ENCODE peak calls at places on chromosomes 7 and 10, in four cellular contexts. V, N, T and C are unnamed samples. For H3K9me3, the result is how much of the 10 kb centered on the place peaks cover.

GRCh38 chr7:30159153-30159552 is 24.4 kb downstream of the MTURN start:
- DNase-seq in N (no peak), V (no peak), T (peak), C (no peak)

GRCh38 chr10:118330295-118331076 is 11.6 kb downstream of the FAM204A start:
- DNase-seq in V (no peak), T (no peak), N (no peak), C (no peak)

GRCh38 chr10:21292763-21293517 is 232.5 kb downstream of the SKIDA1 start:
- DNase-seq in V (no peak), N (no peak), T (peak), C (peak)

GRCh38 chr10:3853547-3853989 is 68.6 kb upstream of the KLF6 start:
- DNase-seq in V (peak), T (peak), N (no peak), C (peak)

GRCh38 chr10:79929409-79929904 is 19.4 kb downstream of the SFTPD start:
- DNase-seq in N (peak), V (peak), T (peak), C (peak)

GRCh38 chr7:70787275-70787674 is 344.7 kb upstream of the GALNT17 start:
- DNase-seq in T (no peak), N (no peak), V (no peak), C (no peak)

GRCh38 chr10:112810651-112811215 is 139.3 kb upstream of the TCF7L2 start:
- DNase-seq in N (no peak), V (no peak), T (no peak), C (no peak)

GRCh38 chr10:63157845-63158624 is 24.9 kb downstream of the NRBF2 start:
- DNase-seq in V (no peak), T (peak), N (no peak), C (peak)

GRCh38 chr7:79453266-79453557 is 255 bp downstream of the MAGI2 start:
- DNase-seq in T (no peak), N (no peak), V (no peak), C (no peak)

GRCh38 chr7:25384820-25385560 is 156.7 kb upstream of the NPVF start:
- DNase-seq in V (no peak), T (no peak), N (no peak), C (no peak)

GRCh38 chr7:135966341-135967043 is 10.7 kb downstream of the MTPN start:
- DNase-seq in T (no peak), V (no peak), N (no peak), C (no peak)

GRCh38 chr7:23470290-23471089 is at the start of gene IGF2BP3:
- DNase-seq in T (peak), N (no peak), V (no peak), C (no peak)

GRCh38 chr10:122725768-122726167 is 26.1 kb upstream of the C10orf120 start:
- DNase-seq in T (no peak), V (no peak), N (no peak), C (no peak)

GRCh38 chr10:36148207-36148606 is 506.1 kb upstream of the FZD8 start:
- DNase-seq in T (no peak), N (no peak), V (no peak), C (no peak)

GRCh38 chr10:100568937-100569336 is 33.2 kb downstream of the HIF1AN start:
- DNase-seq in T (no peak), V (no peak), N (no peak), C (no peak)

GRCh38 chr10:124705021-124705740 is 39.0 kb downstream of the FAM53B start:
- DNase-seq in V (no peak), N (no peak), T (no peak), C (no peak)

GRCh38 chr7:47672267-47672920 is 90.5 kb upstream of the TNS3 start:
- DNase-seq in V (no peak), N (no peak), T (no peak), C (no peak)

GRCh38 chr7:92179393-92179924 is 517 bp upstream of the LRRD1 start:
- DNase-seq in T (no peak), V (no peak), N (no peak), C (peak)

GRCh38 chr10:69232736-69233135 is 12.6 kb downstream of the HKDC1 start:
- DNase-seq in N (peak), V (no peak), T (peak), C (no peak)

GRCh38 chr10:100677290-100677945 is 68.0 kb upstream of the PAX2 start:
- DNase-seq in T (no peak), V (no peak), N (no peak), C (no peak)

GRCh38 chr10:51156913-51157312 is 82.6 kb downstream of the PRKG1 start:
- DNase-seq in T (no peak), N (no peak), V (no peak), C (no peak)

GRCh38 chr10:51224610-51225230 is 150.4 kb downstream of the PRKG1 start:
- DNase-seq in N (no peak), T (no peak), V (no peak), C (no peak)

GRCh38 chr10:131159771-131160170 is 151.8 kb downstream of the TCERG1L start:
- DNase-seq in T (no peak), N (no peak), V (no peak), C (peak)

GRCh38 chr7:39271386-39271785 is 293.7 kb downstream of the POU6F2 start:
- DNase-seq in V (peak), T (peak), N (no peak), C (peak)

GRCh38 chr10:48287417-48288391 is 13.2 kb upstream of the FRMPD2 start:
- DNase-seq in T (peak), V (peak), N (no peak), C (peak)

GRCh38 chr7:100169147-100169850 is 882 bp upstream of the GAL3ST4 start:
- DNase-seq in T (no peak), V (no peak), N (no peak), C (no peak)

GRCh38 chr10:71696635-71697326 is 22.8 kb downstream of the C10orf105 start:
- DNase-seq in T (peak), N (peak), V (peak), C (peak)

GRCh38 chr7:155282671-155283070 is 15.0 kb upstream of the INSIG1 start:
- DNase-seq in N (no peak), V (no peak), T (no peak), C (peak)

GRCh38 chr7:30148951-30149459 is 14.2 kb downstream of the MTURN start:
- DNase-seq in T (peak), V (peak), N (no peak), C (no peak)

GRCh38 chr7:151744656-151745055 is 132.3 kb downstream of the PRKAG2 start:
- DNase-seq in V (no peak), N (no peak), T (no peak), C (no peak)

GRCh38 chr10:71548494-71548846 is 151.8 kb downstream of the CDH23 start:
- DNase-seq in N (no peak), V (no peak), T (no peak), C (no peak)

GRCh38 chr7:157853076-157853788 is 516.4 kb downstream of the DNAJB6 start:
- DNase-seq in T (no peak), V (no peak), N (no peak), C (no peak)
- H3K9me3 ChIP-seq in T (under half), V (under half), N (under half), C (under half)

GRCh38 chr7:130353196-130353595 is 8.6 kb downstream of the CPA5 start:
- DNase-seq in V (no peak), N (no peak), T (no peak), C (no peak)
- TF ChIP-seq CTCF in V (no peak), N (no peak), T (no peak), C (no peak)

DNA sequence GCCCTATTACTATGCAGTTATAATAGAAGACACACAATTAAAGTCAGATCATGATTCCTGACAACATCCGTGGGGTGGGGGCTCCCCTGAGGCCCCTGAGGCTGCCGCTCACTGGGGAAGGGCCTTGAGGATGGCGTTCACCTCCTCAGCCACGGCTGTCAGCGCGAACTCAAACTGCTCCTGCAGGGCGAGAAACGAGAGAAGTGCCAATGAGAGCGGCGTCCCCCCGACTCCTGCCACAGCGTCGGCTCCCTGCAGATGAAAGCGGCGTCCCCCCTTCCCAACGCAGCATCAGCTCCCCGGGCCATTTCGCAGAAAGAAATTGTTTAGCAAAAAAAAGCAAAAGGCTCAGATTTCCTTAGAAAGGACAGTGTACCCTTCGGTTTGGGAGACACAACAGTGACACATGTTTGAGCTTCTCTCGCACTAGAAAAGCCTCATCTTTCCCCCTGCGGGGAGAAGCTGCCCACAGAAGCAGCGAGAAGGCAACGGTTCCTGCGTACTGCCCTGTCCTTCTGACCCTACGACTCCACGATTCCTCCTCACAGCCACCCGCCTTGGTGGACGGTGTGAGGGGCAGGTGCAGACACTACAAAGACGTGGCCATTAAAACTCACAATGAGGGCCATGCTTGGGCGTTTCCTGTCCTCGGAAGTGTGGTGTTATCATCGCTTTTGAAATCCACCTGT is 203.9 kb downstream of the DNAJB6 start:
- DNase-seq in N (no peak), T (no peak), V (no peak), C (no peak)
- H3K9me3 ChIP-seq in N (under half), T (under half), V (under half), C (under half)

GRCh38 chr10:126459878-126460481 is 71.7 kb upstream of the ADAM12 start:
- DNase-seq in V (no peak), T (no peak), N (no peak), C (no peak)

GRCh38 chr10:126456632-126457031 is 68.4 kb upstream of the ADAM12 start:
- DNase-seq in T (no peak), N (no peak), V (no peak), C (no peak)

GRCh38 chr10:126458453-126458852 is 70.2 kb upstream of the ADAM12 start:
- DNase-seq in V (no peak), N (no peak), T (no peak), C (no peak)

GRCh38 chr10:126461289-126461688 is 73.0 kb upstream of the ADAM12 start:
- DNase-seq in T (no peak), N (no peak), V (no peak), C (no peak)

DNA sequence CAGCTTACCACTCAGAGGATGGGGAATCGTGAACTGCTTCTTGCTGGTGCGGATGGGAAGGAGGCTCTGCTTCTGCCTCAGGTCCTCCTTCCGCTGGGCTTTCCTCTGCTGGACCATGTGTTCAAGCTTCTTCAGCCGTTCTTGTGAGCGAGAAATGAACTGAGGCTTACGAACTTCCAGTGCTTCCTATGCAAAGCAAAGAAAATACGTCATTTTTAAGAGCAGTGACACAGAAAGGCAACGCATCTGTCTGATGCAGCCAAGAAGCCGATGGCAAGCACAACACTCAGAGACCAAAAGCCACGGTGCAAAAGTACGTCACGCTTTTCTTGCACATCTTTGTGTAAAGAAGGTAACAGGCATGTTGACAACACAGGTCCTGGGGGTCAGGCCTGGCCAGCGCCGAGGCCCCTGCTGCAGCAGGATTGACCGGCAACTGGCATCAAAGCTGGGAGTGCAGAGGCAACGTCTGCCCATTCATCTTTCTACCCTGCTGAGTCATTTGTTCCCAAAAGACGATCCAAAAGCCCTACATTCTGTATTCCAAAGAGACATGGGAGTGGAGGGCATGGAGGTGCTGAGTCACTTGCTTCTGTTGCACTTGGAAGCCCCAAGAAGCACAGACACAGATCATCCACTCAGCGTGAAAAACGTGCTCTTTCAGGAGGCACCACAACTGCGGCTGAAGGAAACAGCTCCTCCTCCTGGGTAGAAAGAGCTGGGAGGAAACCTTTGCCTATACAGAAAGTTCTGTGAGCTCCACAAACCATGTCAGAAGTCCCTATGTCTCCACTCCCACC is 71.0 kb upstream of the ADAM12 start:
- DNase-seq in N (no peak), T (no peak), V (no peak), C (no peak)
- TF ChIP-seq CTCF in N (no peak), T (no peak), V (no peak), C (no peak)

DNA sequence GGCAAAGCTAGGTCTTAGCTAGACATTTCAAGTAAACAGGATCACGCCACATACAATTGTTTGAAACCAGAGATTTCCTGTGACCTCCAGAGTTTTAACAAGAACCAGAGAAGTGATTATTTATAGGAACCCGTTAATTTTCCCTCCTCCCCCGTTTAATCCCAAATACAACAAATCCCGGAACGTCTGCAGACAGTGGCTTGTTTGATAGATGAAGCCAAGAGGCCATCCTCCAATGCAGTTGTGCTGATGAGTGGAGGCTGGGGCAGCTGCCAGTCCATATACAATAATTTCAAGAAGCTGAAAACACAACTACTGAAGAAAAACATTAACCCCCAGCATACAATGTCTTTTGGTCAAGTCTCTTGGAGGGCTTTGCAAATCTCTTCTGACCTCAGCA is 971.6 kb upstream of the ZNF722 start:
- DNase-seq in V (no peak), N (no peak), T (no peak), C (no peak)
- H3K9me3 ChIP-seq in V (half or more), N (under half), T (half or more), C (under half)

DNA sequence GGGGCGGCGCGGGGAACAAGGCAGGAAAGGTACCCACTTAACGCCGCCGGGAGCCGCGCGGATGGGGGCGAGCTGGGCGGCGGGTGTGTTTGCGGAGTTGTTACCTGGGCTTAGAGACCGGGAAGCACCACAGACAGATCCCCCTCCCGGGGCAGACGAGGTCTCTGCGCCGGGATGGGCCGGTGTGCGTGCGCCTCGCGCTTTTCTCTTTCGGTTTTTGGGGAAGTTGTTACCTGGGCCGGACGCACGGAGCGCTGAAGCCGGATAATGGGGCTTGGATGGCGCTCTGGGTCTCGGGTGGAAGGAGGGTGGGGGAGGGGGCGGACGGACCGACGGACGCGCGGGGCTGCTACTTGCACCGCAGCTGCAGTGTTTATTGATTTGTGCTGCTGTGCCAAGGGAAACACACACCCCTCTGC is 1.2 kb downstream of the ZEB1 start:
- DNase-seq in N (peak), V (peak), T (peak), C (peak)
- TF ChIP-seq CTCF in N (no peak), V (no peak), T (no peak), C (no peak)

GRCh38 chr7:64867863-64868440 is 35.1 kb upstream of the ZNF273 start:
- DNase-seq in T (no peak), V (peak), N (no peak), C (no peak)
- H3K9me3 ChIP-seq in T (under half), V (under half), N (under half), C (under half)

GRCh38 chr10:7529638-7530037 is 118.8 kb upstream of the SFMBT2 start:
- DNase-seq in V (no peak), T (peak), N (no peak), C (no peak)
- TF ChIP-seq CTCF in V (no peak), T (no peak), N (no peak), C (no peak)

DNA sequence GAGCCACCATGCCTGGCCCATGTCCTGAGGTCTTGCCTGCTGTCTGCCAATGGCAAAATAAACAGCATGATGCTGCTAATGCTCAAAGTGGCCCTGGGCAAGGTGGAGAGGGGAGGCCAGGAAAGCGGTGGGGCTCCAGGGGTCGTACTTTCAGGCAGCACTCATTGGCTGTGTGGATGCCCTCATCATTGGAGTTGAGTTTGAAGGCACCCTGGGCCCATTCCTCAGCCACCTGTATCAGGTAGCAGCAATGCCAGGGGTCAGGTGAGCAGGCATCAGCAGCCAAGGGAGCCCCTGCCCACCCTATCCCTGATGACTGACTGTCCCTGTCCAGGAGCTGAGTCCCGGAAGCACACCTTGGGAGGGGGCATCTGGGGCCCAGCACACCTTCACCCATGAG is 902.5 kb upstream of the ZNF722 start:
- DNase-seq in N (no peak), V (no peak), T (no peak), C (no peak)
- H3K9me3 ChIP-seq in N (under half), V (under half), T (half or more), C (under half)

GRCh38 chr7:102190777-102191176 is 95.9 kb upstream of the SH2B2 start:
- DNase-seq in V (no peak), N (no peak), T (no peak), C (no peak)
- TF ChIP-seq CTCF in V (no peak), N (no peak), T (no peak), C (no peak)